ENCODE peak calls at places on chromosome 6, in seven cellular contexts. B is lower lobe of right lung, X is heart left ventricle, U is Calu3, P is WERI-Rb-1, F is psoas muscle, H is upper lobe of left lung. T is an unnamed sample.

GRCh38 chr6:123091091-123091895 is 95.3 kb downstream of the CLVS2 start:
- DNase-seq in P (no peak), X (no peak), B (no peak), H (no peak), U (peak), F (peak), T (no peak)

GRCh38 chr6:82458147-82458546 is 94.5 kb downstream of the TPBG start:
- DNase-seq in P (no peak), B (no peak), X (no peak), H (no peak), U (no peak), F (no peak), T (no peak)

GRCh38 chr6:86686496-86686895 is 250.8 kb upstream of the HTR1E start:
- DNase-seq in U (no peak), X (no peak), F (no peak), P (no peak), B (no peak), H (no peak), T (no peak)

GRCh38 chr6:37625591-37626374 is 71.9 kb downstream of the MDGA1 start:
- DNase-seq in X (no peak), H (no peak), U (no peak), B (no peak), P (no peak), F (no peak), T (no peak)

GRCh38 chr6:31897612-31898199 is at the start of gene EHMT2:
- DNase-seq in X (peak), B (peak), F (peak), P (peak), U (peak), H (peak), T (peak)

GRCh38 chr6:54722328-54722727 is 124.2 kb upstream of the FAM83B start:
- DNase-seq in X (no peak), B (no peak), F (no peak), H (no peak), P (no peak), U (no peak), T (no peak)

GRCh38 chr6:116472710-116473109 is 11.5 kb downstream of the CALHM6 start:
- DNase-seq in P (no peak), F (no peak), H (no peak), X (no peak), U (no peak), B (no peak), T (no peak)

GRCh38 chr6:128390168-128390567 is 130.2 kb downstream of the PTPRK start:
- DNase-seq in B (no peak), F (no peak), X (no peak), H (no peak), P (no peak), U (no peak), T (no peak)

GRCh38 chr6:22980446-22980845 is 411.1 kb downstream of the HDGFL1 start:
- DNase-seq in X (no peak), B (no peak), F (no peak), U (no peak), H (no peak), P (peak), T (no peak)

DNA sequence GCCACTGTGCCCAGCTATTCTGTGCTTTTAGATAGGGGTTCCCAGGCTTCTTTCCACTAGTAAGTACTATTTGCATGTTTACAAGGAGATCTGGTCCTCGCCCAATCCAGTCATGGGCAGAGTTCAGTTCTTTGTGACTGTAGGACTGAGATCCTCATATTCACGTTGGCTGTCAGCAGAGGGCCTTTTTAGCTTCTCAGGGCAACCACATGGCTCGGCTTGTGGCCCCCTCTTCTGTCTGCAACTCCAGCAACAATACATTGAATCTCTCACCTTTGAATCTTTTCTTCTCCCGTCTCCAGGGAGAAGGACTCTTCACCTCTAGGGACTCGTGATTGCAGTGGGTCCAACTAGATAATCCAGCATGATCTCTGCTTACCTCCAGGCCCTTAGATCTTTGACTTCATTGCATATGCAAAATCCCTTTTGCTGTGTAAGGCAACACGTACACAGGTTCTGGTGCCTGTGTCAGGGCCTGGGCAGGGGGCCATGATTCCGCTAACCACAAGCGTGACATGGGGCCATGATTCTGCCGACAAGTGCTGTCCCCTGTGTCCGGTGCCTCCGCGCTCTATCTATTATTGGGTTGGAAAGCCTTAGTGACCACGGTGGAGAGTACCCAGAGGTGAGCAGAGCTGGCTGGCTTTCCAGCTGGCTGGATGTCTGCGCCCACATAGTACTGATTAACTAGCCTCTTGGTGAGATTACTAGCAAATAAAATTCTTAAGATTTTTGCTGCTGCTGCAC is 5.1 kb downstream of the CCR6 start:
- DNase-seq in F (no peak), U (no peak), B (no peak), H (no peak), P (no peak), X (no peak), T (no peak)
- TF ChIP-seq CTCF in F (no peak), U (no peak), B (no peak), H (no peak), P (no peak), X (no peak), T (no peak)

GRCh38 chr6:144064402-144064830 is 31.0 kb downstream of the SF3B5 start:
- DNase-seq in H (peak), X (peak), P (peak), U (peak), F (peak), B (peak), T (no peak)
- TF ChIP-seq CTCF in H (no peak), X (no peak), P (no peak), U (no peak), F (no peak), B (no peak), T (no peak)

DNA sequence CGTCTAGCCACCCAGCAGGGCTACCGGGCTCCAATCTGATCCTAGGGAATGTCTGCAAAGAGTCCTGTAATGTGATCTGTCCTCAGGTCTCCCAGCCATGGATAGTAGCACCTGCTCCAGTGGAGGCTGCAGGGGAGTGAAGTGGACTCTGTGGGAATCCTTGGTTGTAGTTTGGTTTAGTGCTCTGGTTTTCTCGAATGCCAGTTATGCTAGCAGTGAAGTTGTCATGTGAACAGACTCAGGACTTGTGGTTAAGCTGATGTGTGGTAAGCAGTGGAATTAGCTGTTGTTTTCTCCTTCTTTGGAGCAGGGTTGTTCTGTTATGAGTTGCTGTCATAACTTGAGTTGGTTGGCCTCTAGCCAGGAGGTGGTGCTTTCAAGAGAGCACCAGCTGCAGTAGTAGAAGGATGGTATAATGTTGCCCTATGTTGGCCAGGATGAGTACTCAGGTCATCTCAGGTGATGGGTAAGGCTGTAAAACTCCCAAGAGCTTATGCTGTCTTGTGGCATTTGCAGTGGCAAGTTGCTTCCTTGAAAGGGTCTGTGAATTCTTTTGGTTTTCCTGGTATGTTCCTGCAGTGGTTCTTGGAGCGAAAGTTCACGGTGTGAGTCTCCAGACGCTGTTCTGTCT is 390.2 kb downstream of the UTRN start:
- DNase-seq in H (no peak), U (no peak), B (no peak), F (peak), X (no peak), P (no peak), T (no peak)
- TF ChIP-seq CTCF in H (no peak), U (no peak), B (no peak), F (no peak), X (no peak), P (no peak), T (no peak)

GRCh38 chr6:69427882-69428281 is 368.9 kb downstream of the LMBRD1 start:
- DNase-seq in X (no peak), F (no peak), U (no peak), H (no peak), P (no peak), B (no peak), T (no peak)
- TF ChIP-seq CTCF in X (no peak), F (no peak), U (no peak), H (no peak), P (no peak), B (no peak), T (no peak)

DNA sequence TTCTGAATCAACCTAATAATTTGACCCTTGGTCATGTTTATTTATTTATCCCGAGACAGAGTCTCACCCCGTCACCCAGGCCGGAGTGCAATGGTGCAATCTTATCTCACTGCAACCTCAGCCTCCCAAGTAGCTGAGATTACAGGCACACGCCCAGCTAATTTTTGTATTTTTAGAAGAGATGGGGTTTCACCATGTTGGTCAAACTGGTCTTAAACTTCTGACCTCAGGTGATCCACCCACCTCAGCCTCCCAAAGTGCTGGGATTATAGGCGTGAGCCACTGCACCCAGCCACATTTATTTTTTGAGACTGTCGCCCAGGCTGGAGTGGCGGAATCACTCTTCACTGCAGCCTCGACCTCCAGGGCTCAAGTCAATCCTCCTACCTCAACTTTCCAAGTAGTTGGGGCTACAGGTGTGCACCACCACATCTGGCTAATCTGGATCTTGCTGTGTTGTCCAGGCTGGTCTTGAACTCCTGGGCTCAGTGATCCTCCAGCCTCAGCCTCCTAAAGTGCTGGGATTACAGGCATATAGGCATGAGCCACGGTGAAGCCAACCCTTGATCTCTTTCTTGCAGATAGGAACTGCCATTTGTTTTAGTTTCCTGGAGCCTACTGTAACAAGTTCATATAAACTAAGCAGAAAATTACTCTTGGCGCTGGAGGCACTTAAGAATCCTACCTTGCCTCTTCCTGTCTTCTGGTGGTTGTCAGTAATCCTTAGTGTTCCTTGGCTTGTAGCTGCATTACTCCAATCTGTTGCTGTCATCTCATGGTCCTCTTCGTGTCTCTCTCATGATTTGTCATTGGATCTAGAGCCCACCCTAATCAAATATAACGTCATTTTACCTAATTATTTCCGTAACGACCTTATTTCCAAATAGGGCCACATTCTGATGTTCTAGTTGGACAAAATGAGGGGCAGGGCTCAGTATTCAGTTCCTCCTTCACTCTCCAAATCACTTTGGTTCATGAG is 2.3 kb downstream of the RPS18 start:
- DNase-seq in P (no peak), X (no peak), F (no peak), B (no peak), U (no peak), H (no peak), T (no peak)
- TF ChIP-seq CTCF in P (no peak), X (no peak), F (no peak), B (no peak), U (no peak), H (no peak), T (no peak)

DNA sequence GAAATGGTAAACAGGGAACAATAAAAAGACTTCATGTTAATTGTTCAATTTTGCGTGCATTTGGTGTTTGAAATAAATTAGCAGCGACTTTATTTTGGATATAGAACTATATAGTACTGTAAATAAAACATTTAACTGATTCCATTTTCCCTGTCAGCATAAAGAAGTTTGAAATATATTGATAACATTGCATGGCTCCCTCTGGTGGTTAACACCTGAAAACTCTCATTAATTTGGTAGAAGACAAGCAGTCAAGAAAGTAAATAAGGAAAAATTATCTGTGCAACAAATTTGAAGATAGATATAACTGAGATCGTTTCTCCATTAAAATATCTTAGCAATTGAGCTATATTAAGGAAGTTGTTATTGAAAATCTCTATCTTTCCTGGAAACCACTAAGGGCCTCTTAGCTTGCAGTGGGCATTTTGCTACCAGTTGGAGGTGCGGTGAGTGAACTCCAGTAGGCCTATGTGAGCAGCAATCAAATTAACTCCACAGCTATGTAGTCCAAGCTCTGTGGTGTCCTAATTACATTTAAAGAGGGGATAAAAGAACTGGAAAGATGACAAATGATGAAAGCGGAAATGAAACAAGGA is 435.7 kb upstream of the FKBP1C start:
- DNase-seq in P (no peak), F (no peak), U (no peak), B (no peak), X (no peak), H (no peak), T (no peak)
- TF ChIP-seq CTCF in P (no peak), F (peak), U (peak), B (peak), X (no peak), H (peak), T (peak)

GRCh38 chr6:138397128-138397814 is 6.8 kb upstream of the HEBP2 start:
- DNase-seq in H (no peak), U (no peak), B (no peak), X (no peak), P (no peak), F (no peak), T (no peak)
- TF ChIP-seq CTCF in H (no peak), U (no peak), B (no peak), X (no peak), P (no peak), F (no peak), T (no peak)